ENCODE peak calls at places on chromosomes 11 and 22, in five cellular contexts. F is lung, L is lower leg skin, N is GM10248, J is GM12878. I is an unnamed sample.
A peak's percentile ranks its signal among the peaks of the same experiment; 100 is the strongest.

GRCh38 chr11:11956006-11956405 is 52.4 kb downstream of the DKK3 start:
- DNase-seq in F (no peak), L (no peak), N (no peak), J (no peak), I (no peak)

GRCh38 chr11:19995131-19995530 is 165.1 kb downstream of the DBX1 start:
- DNase-seq in F (peak; percentile 54), L (peak; percentile 17), N (no peak), J (no peak), I (no peak)

GRCh38 chr11:102967497-102967896 is 12.0 kb upstream of the MMP13 start:
- DNase-seq in F (no peak), L (no peak), N (no peak), J (no peak), I (no peak)

GRCh38 chr22:37498289-37498909 is 12.2 kb upstream of the MFNG start:
- DNase-seq in F (no peak), L (no peak), N (peak; percentile 86), J (peak; percentile 15), I (peak; percentile 89)

GRCh38 chr11:122093731-122094130 is 22.3 kb downstream of the BLID start:
- DNase-seq in F (no peak), L (no peak), N (no peak), J (no peak), I (no peak)

GRCh38 chr11:78179459-78180071 is 8.9 kb downstream of the KCTD21 start:
- DNase-seq in F (no peak), L (no peak), N (no peak), J (no peak), I (no peak)

GRCh38 chr11:8403310-8403709 is 139.6 kb upstream of the LMO1 start:
- DNase-seq in F (no peak), L (no peak), N (no peak), J (no peak), I (no peak)

GRCh38 chr11:73237471-73238290 is 19.6 kb downstream of the P2RY2 start:
- DNase-seq in F (no peak), L (no peak), N (no peak), J (no peak), I (no peak)

GRCh38 chr22:25745341-25746011 is 3.5 kb downstream of the MYO18B start:
- DNase-seq in F (no peak), L (no peak), N (no peak), J (no peak), I (no peak)

GRCh38 chr22:26570126-26570525 is 19.8 kb downstream of the TPST2 start:
- DNase-seq in F (no peak), L (no peak), N (no peak), J (no peak), I (no peak)

GRCh38 chr11:41982975-41983374 is 523.5 kb upstream of the LRRC4C start:
- DNase-seq in F (no peak), L (no peak), N (no peak), J (no peak), I (no peak)

GRCh38 chr22:41418717-41419116 is 27.9 kb downstream of the TOB2 start:
- DNase-seq in F (no peak), L (no peak), N (no peak), J (no peak), I (no peak)

GRCh38 chr11:133948711-133949110 is 8.1 kb downstream of the IGSF9B start:
- DNase-seq in F (no peak), L (no peak), N (no peak), J (no peak), I (no peak)

GRCh38 chr11:29616611-29617010 is 400.2 kb downstream of the KCNA4 start:
- DNase-seq in F (no peak), L (no peak), N (no peak), J (no peak), I (no peak)

GRCh38 chr11:118790357-118791014 is 478 bp downstream of the DDX6 start:
- DNase-seq in F (peak; percentile 45), L (peak; percentile 48), N (peak; percentile 55), J (peak; percentile 26), I (peak; percentile 62)

GRCh38 chr11:118789501-118790356 is 1.2 kb downstream of the DDX6 start:
- DNase-seq in F (no peak), L (peak; percentile 35), N (peak; percentile 47), J (peak; percentile 19), I (peak; percentile 55)

GRCh38 chr11:118791961-118792578 is 1.1 kb upstream of the DDX6 start:
- DNase-seq in F (peak; percentile 46), L (no peak), N (peak; percentile 39), J (no peak), I (peak; percentile 58)

GRCh38 chr11:118792642-118793124 is 1.7 kb upstream of the DDX6 start:
- DNase-seq in F (peak; percentile 84), L (peak; percentile 83), N (peak; percentile 86), J (peak; percentile 91), I (peak; percentile 86)

DNA sequence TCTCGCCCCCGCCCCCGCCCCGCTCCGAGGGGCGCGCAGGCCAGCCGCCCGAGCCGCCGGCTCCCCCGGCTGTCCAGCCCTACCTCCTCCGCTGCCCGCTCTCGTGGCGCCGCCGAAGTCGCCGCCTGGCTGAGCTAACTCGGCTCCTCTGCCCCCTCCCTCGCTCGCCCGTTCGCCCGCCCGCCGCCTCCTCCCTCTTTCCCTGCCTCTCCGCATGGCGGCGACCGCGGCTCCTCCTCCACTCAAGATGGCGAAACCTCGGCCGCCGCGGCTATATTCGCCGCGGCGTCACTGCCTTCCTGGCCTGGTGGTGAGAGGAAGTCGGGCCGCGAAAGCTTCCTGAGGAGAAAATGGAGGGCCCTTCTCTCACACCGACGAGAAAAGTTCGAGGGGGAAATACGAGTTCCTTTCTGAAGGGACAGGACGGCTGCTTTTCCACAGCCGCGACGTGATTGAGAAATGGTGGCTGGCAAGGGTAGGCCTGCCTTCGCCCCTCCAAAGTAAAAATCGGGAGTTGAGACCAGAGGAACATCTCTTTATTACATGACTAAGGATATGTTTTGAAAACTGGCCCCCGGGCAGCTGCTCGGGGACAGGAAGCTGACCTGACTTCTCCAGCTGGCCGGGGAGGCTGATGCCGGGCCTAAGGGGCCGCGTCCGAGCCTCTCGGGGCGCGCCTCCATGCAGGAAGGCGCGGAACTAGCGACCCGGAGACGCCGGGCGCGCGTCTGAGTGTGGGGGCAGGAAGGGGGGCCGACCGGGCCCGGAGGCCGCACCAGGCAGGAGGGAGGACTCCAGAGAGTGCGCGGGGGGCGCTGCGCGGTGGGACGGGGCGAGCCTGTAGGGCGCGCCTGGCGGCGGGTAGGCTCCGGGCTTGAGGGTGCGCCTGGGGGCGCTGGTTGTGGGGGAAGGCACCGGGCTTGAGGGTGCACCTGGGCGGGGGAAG is at the start of gene DDX6:
- DNase-seq in F (peak; percentile 94), L (peak; percentile 85), N (peak; percentile 88), J (peak; percentile 19), I (peak; percentile 91)
- TF ChIP-seq CTCF in F (no peak), L (no peak), N (peak; percentile 50), J (peak; percentile 21), I (peak; percentile 46)

GRCh38 chr22:31969789-31970489 is 25.6 kb downstream of the YWHAH start:
- DNase-seq in F (peak; percentile 70), L (peak; percentile 47), N (peak; percentile 82), J (no peak), I (peak; percentile 83)
- TF ChIP-seq CTCF in F (no peak), L (no peak), N (peak; percentile 62), J (peak; percentile 66), I (peak; percentile 52)

GRCh38 chr22:34592341-34592740 is 473.6 kb upstream of the ISX start:
- DNase-seq in F (no peak), L (no peak), N (no peak), J (no peak), I (no peak)
- TF ChIP-seq CTCF in F (no peak), L (no peak), N (no peak), J (no peak), I (no peak)

DNA sequence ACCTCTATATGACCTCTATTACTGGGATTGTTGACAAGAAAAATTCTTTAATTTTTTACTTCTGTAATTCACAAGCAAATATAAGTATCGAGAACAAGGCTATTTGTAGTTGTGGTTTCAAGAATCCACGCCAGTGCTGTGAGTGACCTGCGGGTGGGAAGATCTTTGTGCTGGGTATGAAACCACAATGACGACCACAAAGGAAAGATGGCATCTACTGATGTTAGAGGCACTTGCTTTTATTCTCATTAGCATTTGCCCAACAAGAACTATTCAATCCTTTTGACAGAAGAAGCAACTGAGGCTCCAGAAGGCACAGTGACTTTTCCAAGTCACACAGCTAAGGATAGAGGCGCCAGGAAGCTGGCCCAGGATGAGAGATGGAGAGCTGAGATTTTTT is 1054.9 kb downstream of the TBC1D22A start:
- DNase-seq in F (no peak), L (no peak), N (no peak), J (no peak), I (no peak)
- TF ChIP-seq CTCF in F (no peak), L (no peak), N (no peak), J (no peak), I (no peak)

DNA sequence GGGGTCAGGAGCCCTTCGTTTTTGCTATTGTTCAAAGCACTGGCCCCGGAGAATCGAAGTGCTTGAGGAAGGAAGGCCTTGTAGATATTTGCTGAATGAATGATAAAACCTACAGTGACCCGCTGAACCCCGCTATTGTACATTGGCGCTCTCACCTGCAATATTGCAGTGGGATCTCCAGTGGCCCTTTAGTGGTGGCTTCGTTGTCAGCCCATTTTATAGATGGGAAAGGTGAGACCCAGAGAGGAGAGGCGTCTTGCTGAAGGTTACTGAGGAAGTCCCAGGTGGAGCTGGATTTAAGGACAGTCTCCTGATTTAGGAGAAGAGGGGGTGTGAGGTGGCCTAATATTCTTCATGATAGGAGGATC is 1.2 kb downstream of the CDC42EP2 start:
- DNase-seq in F (no peak), L (no peak), N (no peak), J (no peak), I (no peak)
- TF ChIP-seq CTCF in F (no peak), L (no peak), N (no peak), J (no peak), I (no peak)

GRCh38 chr11:32154275-32154674 is 63.4 kb downstream of the RCN1 start:
- DNase-seq in F (no peak), L (no peak), N (no peak), J (peak; percentile 62), I (no peak)
- TF ChIP-seq CTCF in F (no peak), L (no peak), N (peak; percentile 18), J (no peak), I (no peak)

GRCh38 chr11:35389112-35389511 is 30.2 kb downstream of the SLC1A2 start:
- DNase-seq in F (no peak), L (no peak), N (no peak), J (no peak), I (no peak)

GRCh38 chr11:35383953-35384352 is 35.4 kb downstream of the SLC1A2 start:
- DNase-seq in F (no peak), L (no peak), N (no peak), J (no peak), I (no peak)

GRCh38 chr11:35388054-35388453 is 31.3 kb downstream of the SLC1A2 start:
- DNase-seq in F (no peak), L (no peak), N (no peak), J (no peak), I (no peak)

GRCh38 chr11:35389897-35390462 is 29.4 kb downstream of the SLC1A2 start:
- DNase-seq in F (no peak), L (no peak), N (peak; percentile 24), J (peak; percentile 17), I (peak; percentile 36)

DNA sequence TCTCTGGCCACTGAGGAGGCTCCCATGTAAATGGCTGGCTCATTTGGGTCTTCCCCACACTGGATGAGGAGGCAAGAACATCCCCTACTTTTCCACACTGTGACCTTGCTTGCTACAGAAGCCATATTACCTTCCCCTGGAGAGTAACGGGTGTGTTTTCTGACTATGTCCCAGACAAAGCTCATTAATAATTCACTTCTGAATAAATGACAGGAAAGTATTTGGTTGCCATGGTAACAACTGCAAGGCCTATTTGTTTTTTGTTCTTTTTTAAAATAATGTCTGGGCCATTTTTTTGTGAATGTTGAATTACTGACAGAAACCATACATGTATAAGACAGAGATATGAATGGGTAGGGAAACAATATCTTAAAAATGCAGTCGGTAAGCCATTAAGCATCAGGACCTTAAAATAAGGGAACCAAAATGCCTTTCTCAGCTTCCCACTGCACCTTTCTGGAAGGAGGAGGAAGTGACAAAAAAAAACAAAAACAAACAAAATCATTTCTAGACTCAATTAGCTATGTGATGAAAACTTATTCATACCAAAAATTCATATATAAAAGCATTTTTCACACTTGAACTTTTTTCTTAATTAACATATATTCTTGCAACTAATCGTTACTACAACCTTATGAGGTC is 31.9 kb downstream of the SLC1A2 start:
- DNase-seq in F (no peak), L (no peak), N (no peak), J (no peak), I (no peak)
- TF ChIP-seq CTCF in F (no peak), L (no peak), N (peak; percentile 12), J (no peak), I (no peak)